ENCODE peak calls at places on chromosomes 16 and 17, in nine cellular contexts. O is naive thymus-derived CD4-positive, alpha-beta T cell; Y is small intestine; Q is cardiac muscle cell; J is psoas muscle; R is heart right ventricle; F is RWPE2; A is IMR-90; K is endodermal cell. U is an unnamed sample. For H3K4me1, the result is how much of the 10 kb centered on the place peaks cover.

GRCh38 chr16:51053805-51054204 is 97.3 kb downstream of the SALL1 start:
- DNase-seq in O (no peak), Y (no peak), Q (no peak), J (no peak), R (no peak), F (no peak), A (no peak), K (no peak), U (no peak)

GRCh38 chr17:1766382-1767135 is 4.7 kb downstream of the SERPINF1 start:
- DNase-seq in O (no peak), Y (no peak), Q (no peak), J (peak), R (peak), F (no peak), A (no peak), K (peak), U (no peak)

GRCh38 chr17:77107506-77108433 is 33.0 kb upstream of the SEC14L1 start:
- DNase-seq in O (no peak), Y (peak), Q (peak), J (no peak), R (no peak), F (no peak), A (peak), K (no peak), U (no peak)

GRCh38 chr16:50863673-50864144 is 121.8 kb downstream of the CYLD start:
- DNase-seq in O (no peak), Y (no peak), Q (no peak), J (no peak), R (no peak), F (no peak), A (no peak), K (no peak), U (no peak)

GRCh38 chr16:47342055-47342454 is 118.8 kb downstream of the ITFG1 start:
- DNase-seq in O (no peak), Y (no peak), Q (no peak), J (no peak), R (no peak), F (no peak), A (peak), K (no peak), U (no peak)

GRCh38 chr16:8626946-8627345 is 5.4 kb downstream of the METTL22 start:
- DNase-seq in O (no peak), Y (no peak), Q (no peak), J (no peak), R (no peak), F (no peak), A (no peak), K (no peak), U (peak)

GRCh38 chr16:57946181-57946801 is 24.6 kb downstream of the CNGB1 start:
- DNase-seq in O (no peak), Y (no peak), Q (no peak), J (no peak), R (no peak), F (no peak), A (no peak), K (no peak), U (no peak)

GRCh38 chr16:80174416-80174815 is 366.4 kb upstream of the DYNLRB2 start:
- DNase-seq in O (no peak), Y (no peak), Q (peak), J (no peak), R (no peak), F (no peak), A (peak), K (no peak), U (no peak)

GRCh38 chr17:68892193-68892592 is 63.0 kb downstream of the ABCA8 start:
- DNase-seq in O (no peak), Y (no peak), Q (no peak), J (no peak), R (no peak), F (no peak), A (no peak), K (no peak), U (no peak)

GRCh38 chr17:32795339-32795979 is 81.5 kb downstream of the MYO1D start:
- DNase-seq in O (no peak), Y (peak), Q (no peak), J (no peak), R (no peak), F (no peak), A (no peak), K (peak), U (no peak)

GRCh38 chr17:33873218-33873617 is 381.9 kb upstream of the CCL2 start:
- DNase-seq in O (no peak), Y (no peak), Q (no peak), J (no peak), R (no peak), F (no peak), A (no peak), K (peak), U (no peak)

GRCh38 chr17:82882715-82883446 is 43.1 kb upstream of the ZNF750 start:
- DNase-seq in O (peak), Y (peak), Q (no peak), J (no peak), R (no peak), F (no peak), A (no peak), K (no peak), U (no peak)

GRCh38 chr16:11430601-11431317 is 85.5 kb downstream of the RMI2 start:
- DNase-seq in O (no peak), Y (no peak), Q (no peak), J (no peak), R (no peak), F (no peak), A (no peak), K (no peak), U (no peak)

GRCh38 chr16:10668322-10669045 is 26.2 kb downstream of the TEKT5 start:
- DNase-seq in O (no peak), Y (peak), Q (peak), J (no peak), R (peak), F (no peak), A (peak), K (peak), U (no peak)

GRCh38 chr17:81159611-81160265 is 5.6 kb upstream of the PVALEF start:
- DNase-seq in O (no peak), Y (no peak), Q (no peak), J (no peak), R (no peak), F (no peak), A (no peak), K (no peak), U (no peak)

GRCh38 chr17:382644-383533 is 30.3 kb upstream of the RPH3AL start:
- DNase-seq in O (no peak), Y (peak), Q (peak), J (no peak), R (no peak), F (no peak), A (peak), K (peak), U (peak)

GRCh38 chr17:61407211-61407911 is 7.7 kb downstream of the TBX2 start:
- DNase-seq in O (no peak), Y (no peak), Q (no peak), J (peak), R (no peak), F (peak), A (peak), K (peak), U (peak)

GRCh38 chr17:38970128-38970527 is 2.9 kb upstream of the FBXO47 start:
- DNase-seq in O (no peak), Y (no peak), Q (no peak), J (no peak), R (no peak), F (no peak), A (no peak), K (no peak), U (no peak)

GRCh38 chr17:411416-412120 is 59.0 kb upstream of the RPH3AL start:
- DNase-seq in O (no peak), Y (no peak), Q (no peak), J (no peak), R (no peak), F (no peak), A (no peak), K (no peak), U (no peak)

GRCh38 chr17:67289174-67289876 is 44.3 kb upstream of the HELZ start:
- DNase-seq in O (no peak), Y (peak), Q (peak), J (peak), R (peak), F (no peak), A (peak), K (peak), U (peak)

GRCh38 chr16:13036600-13036999 is 135.2 kb downstream of the SHISA9 start:
- DNase-seq in O (peak), Y (no peak), Q (peak), J (no peak), R (peak), F (no peak), A (peak), K (peak), U (no peak)

GRCh38 chr16:68629315-68629900 is 15.7 kb upstream of the CDH3 start:
- DNase-seq in O (no peak), Y (no peak), Q (no peak), J (no peak), R (no peak), F (no peak), A (no peak), K (peak), U (no peak)

GRCh38 chr16:12917653-12918052 is 16.3 kb downstream of the SHISA9 start:
- DNase-seq in O (no peak), Y (no peak), Q (no peak), J (no peak), R (no peak), F (no peak), A (no peak), K (no peak), U (no peak)

DNA sequence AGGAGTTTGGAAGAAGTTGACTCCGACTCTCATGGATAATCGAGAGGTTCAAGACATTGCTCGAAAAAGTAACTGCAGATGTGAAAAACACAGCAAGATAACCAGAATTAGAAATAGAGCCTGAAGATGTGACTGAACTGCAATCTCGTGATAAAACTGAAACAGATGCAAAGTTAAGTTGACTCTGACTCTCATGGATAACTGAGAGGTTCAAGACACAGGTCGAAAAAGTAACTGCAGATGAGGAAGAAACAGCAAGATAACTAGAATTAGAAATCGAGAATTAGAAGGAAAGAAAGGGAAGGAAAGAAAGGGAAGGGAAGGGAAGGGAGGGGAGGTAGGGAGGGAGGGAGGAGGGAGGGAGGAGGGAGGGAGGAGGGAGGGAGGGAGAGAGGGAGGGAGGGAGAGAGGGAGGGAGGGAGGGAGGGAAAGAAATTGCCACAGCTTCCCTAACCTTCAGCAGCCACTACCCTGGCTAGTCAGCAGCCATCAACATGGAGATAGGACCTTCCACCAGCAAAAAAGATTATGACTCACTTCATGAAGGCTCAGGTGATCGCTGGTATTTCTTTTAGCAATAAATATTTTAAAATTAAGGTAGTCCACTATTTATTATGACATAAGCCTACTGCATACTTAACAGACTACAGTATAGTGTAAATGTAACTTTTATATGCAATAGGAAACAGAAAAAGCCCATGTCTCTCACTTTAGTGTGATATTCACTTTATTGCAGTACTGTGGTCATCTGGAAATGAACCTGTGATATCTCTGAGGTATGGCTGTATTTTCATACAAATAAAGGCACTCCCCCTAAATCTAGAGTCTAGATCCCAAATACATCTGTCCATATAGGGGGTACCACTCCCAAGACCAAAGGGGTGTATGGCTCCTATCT is 68.3 kb downstream of the KANSL1 start:
- DNase-seq in O (no peak), Y (peak), Q (no peak), J (no peak), R (no peak), F (no peak), A (no peak), K (peak), U (no peak)
- H3K4me1 ChIP-seq in O (half or more), Y (under half), Q (half or more), J (half or more), R (half or more), F (under half), A (under half), K (under half), U (half or more)

DNA sequence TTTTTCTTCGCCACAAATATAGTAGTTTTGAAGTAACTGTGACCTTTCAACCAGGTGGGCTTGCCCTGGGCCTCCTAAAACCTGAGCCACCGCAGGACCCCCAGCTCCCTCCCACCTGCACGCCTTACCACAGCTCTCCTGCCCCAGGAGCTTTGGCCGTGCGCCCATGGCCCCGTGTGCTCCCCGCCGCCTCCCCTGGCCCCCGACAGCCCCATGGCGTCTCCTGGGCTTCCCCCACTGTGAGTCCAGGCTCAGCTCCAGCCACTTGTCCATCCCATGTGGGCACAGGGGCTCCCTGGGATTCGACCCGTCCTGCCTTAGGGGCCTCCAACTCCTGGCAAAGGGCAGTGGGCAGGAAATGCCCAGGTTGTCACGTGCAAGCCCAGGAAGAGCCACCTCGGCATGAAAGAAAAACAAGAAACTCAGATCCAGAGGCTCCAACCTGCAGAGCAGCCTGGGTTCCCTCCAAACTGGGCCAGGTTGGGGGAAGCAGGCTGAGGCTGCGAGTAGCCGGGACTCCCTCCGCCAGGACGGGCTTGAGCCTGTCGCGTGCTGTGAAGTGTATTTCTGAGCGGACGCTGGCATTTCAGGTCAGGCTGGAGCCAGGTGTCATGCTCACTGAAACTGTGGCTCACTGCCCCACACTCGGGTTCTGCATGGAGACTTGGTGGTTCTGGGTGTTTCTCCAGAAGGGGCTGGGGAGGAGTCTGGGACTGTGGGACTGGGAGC is 5.8 kb downstream of the LGALS3BP start:
- DNase-seq in O (no peak), Y (no peak), Q (no peak), J (no peak), R (no peak), F (no peak), A (no peak), K (no peak), U (no peak)
- H3K4me1 ChIP-seq in O (under half), Y (under half), Q (under half), J (under half), R (half or more), F (under half), A (under half), K (under half), U (half or more)

GRCh38 chr17:41975099-41976083 is 8.8 kb downstream of the CNP start:
- DNase-seq in O (no peak), Y (no peak), Q (no peak), J (peak), R (no peak), F (no peak), A (peak), K (no peak), U (no peak)
- H3K4me1 ChIP-seq in O (under half), Y (under half), Q (under half), J (under half), R (under half), F (under half), A (under half), K (under half), U (under half)

DNA sequence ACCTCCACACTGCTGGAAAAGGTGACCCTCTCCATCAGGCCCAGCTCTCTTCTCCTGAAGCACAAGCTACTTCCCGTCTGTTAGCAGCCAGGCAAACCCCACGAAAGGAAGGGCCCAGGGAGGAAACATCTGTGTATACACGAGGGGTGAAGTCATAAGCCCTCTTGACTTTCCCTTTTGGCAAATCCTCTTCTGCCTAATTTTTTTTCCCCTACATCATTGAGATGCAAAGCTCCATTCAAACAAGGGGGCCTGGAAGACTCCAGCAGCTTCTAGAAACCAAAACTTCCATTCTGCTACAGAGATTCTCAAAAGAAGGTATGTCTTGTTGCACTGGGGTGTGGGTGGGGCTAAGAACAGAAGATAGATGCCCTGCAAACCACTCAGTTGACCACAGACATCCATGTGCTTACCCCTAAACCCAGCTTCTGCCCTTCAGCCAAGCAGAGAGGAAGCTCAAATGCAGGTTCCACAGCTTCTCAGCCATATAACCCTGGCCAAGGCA is 145.6 kb upstream of the RCVRN start:
- DNase-seq in O (no peak), Y (no peak), Q (peak), J (no peak), R (peak), F (no peak), A (peak), K (no peak), U (peak)
- H3K4me1 ChIP-seq in O (under half), Y (under half), Q (under half), J (under half), R (under half), F (under half), A (under half), K (under half), U (under half)

GRCh38 chr17:36095992-36096391 is 6.0 kb upstream of the CCL3 start:
- DNase-seq in O (no peak), Y (no peak), Q (no peak), J (no peak), R (no peak), F (no peak), A (no peak), K (no peak), U (no peak)
- H3K4me1 ChIP-seq in O (under half), Y (under half), Q (under half), J (under half), R (under half), F (under half), A (under half), K (under half), U (under half)

DNA sequence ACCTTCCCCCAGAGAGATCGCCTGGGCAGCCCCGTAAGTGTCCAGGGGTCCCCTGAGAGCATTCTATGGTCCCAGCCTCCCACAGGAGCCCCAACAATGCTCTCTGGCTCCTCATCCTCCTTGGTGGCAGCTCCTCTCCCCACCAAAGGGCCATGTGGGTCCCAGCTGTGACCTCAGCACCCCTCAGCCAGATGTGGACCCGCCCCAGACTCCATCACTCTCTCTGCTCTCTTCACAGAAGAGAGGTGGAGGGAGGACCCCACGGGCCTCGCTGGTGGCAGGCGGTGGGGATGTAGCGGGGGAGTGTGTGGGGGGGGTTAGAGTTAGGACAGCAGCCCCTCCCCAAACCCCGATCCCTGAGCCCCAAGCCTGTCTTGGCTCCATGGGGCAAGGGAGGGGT is 41.0 kb downstream of the SOCS3 start:
- DNase-seq in O (no peak), Y (no peak), Q (no peak), J (no peak), R (no peak), F (no peak), A (no peak), K (no peak), U (peak)
- H3K4me1 ChIP-seq in O (under half), Y (under half), Q (under half), J (under half), R (under half), F (under half), A (under half), K (under half), U (under half)

GRCh38 chr16:67207857-67208524 is 9.1 kb downstream of the ELMO3 start:
- DNase-seq in O (no peak), Y (no peak), Q (no peak), J (peak), R (no peak), F (peak), A (peak), K (no peak), U (no peak)
- H3K4me1 ChIP-seq in O (under half), Y (under half), Q (under half), J (under half), R (under half), F (under half), A (under half), K (under half), U (under half)

GRCh38 chr17:42130310-42130936 is 7.8 kb downstream of the HSPB9 start:
- DNase-seq in O (no peak), Y (no peak), Q (no peak), J (no peak), R (no peak), F (no peak), A (no peak), K (peak), U (no peak)

GRCh38 chr17:42126836-42127235 is 4.2 kb downstream of the HSPB9 start:
- DNase-seq in O (no peak), Y (no peak), Q (no peak), J (no peak), R (no peak), F (no peak), A (no peak), K (no peak), U (no peak)

GRCh38 chr17:42131232-42131631 is 8.6 kb downstream of the HSPB9 start:
- DNase-seq in O (no peak), Y (no peak), Q (no peak), J (no peak), R (no peak), F (no peak), A (no peak), K (no peak), U (no peak)

GRCh38 chr17:42127414-42127813 is 4.8 kb downstream of the HSPB9 start:
- DNase-seq in O (no peak), Y (no peak), Q (no peak), J (no peak), R (no peak), F (no peak), A (no peak), K (no peak), U (no peak)

GRCh38 chr17:42129109-42129837 is 6.7 kb downstream of the HSPB9 start:
- DNase-seq in O (no peak), Y (no peak), Q (no peak), J (no peak), R (peak), F (no peak), A (no peak), K (no peak), U (peak)
- H3K4me1 ChIP-seq in O (under half), Y (under half), Q (under half), J (under half), R (half or more), F (under half), A (under half), K (under half), U (under half)

GRCh38 chr17:57941384-57942370 is 13.5 kb downstream of the CUEDC1 start:
- DNase-seq in O (no peak), Y (no peak), Q (no peak), J (peak), R (no peak), F (no peak), A (no peak), K (no peak), U (peak)

GRCh38 chr17:57943140-57943539 is 12.1 kb downstream of the CUEDC1 start:
- DNase-seq in O (no peak), Y (no peak), Q (no peak), J (peak), R (peak), F (no peak), A (peak), K (no peak), U (no peak)

GRCh38 chr17:57944796-57945362 is 10.3 kb downstream of the CUEDC1 start:
- DNase-seq in O (no peak), Y (no peak), Q (peak), J (peak), R (no peak), F (no peak), A (no peak), K (no peak), U (no peak)

GRCh38 chr17:57945999-57946797 is 9.0 kb downstream of the CUEDC1 start:
- DNase-seq in O (no peak), Y (no peak), Q (peak), J (no peak), R (no peak), F (no peak), A (peak), K (no peak), U (no peak)

GRCh38 chr17:57943645-57944044 is 11.6 kb downstream of the CUEDC1 start:
- DNase-seq in O (no peak), Y (no peak), Q (no peak), J (peak), R (no peak), F (no peak), A (no peak), K (no peak), U (no peak)
- H3K4me1 ChIP-seq in O (under half), Y (under half), Q (under half), J (half or more), R (half or more), F (under half), A (under half), K (under half), U (under half)

GRCh38 chr17:17105976-17106375 is 63.7 kb downstream of the MPRIP start:
- DNase-seq in O (no peak), Y (no peak), Q (no peak), J (peak), R (no peak), F (no peak), A (no peak), K (no peak), U (no peak)
- H3K4me1 ChIP-seq in O (under half), Y (under half), Q (half or more), J (half or more), R (half or more), F (under half), A (under half), K (under half), U (under half)